ENCODE peak calls at places on chromosome 22, in four cellular contexts. F is hypothalamus; B is CD4-positive, alpha-beta memory T cell; K is cardiac fibroblast. U is an unnamed sample.
A peak's percentile ranks its signal among the peaks of the same experiment; 100 is the strongest.

GRCh38 chr22:38305481-38306448 is 11.5 kb downstream of the CSNK1E start:
- DNase-seq in F (no peak), B (peak; percentile 42), K (peak; percentile 78), U (no peak)

GRCh38 chr22:41762980-41763779 is 37.3 kb upstream of the CCDC134 start:
- DNase-seq in F (no peak), B (no peak), K (peak; percentile 22), U (no peak)

GRCh38 chr22:30813936-30814335 is 119.3 kb downstream of the OSBP2 start:
- DNase-seq in F (no peak), B (no peak), K (no peak), U (no peak)

GRCh38 chr22:19641254-19641982 is 72.9 kb upstream of the SEPTIN5 start:
- DNase-seq in F (no peak), B (no peak), K (no peak), U (peak; percentile 18)

GRCh38 chr22:43110927-43111623 is 525 bp downstream of the BIK start:
- DNase-seq in F (no peak), B (peak; percentile 48), K (no peak), U (no peak)

GRCh38 chr22:26848244-26848920 is 191.0 kb downstream of the MIAT start:
- DNase-seq in F (no peak), B (no peak), K (peak; percentile 68), U (no peak)

GRCh38 chr22:20239951-20240773 is 28.0 kb downstream of the RTN4R start:
- DNase-seq in F (no peak), B (no peak), K (no peak), U (peak; percentile 26)

GRCh38 chr22:21712751-21713427 is 22.7 kb downstream of the YPEL1 start:
- DNase-seq in F (peak; percentile 30), B (peak; percentile 57), K (peak; percentile 83), U (peak; percentile 66)